ENCODE peak calls at places on chromosomes 16 and 17, in six cellular contexts. S, A, Z, G, Q and J are unnamed samples.

GRCh38 chr17:15171433-15172047 is 93.6 kb downstream of the PMP22 start:
- DNase-seq in A (no peak), S (peak; percentile 47), G (peak; percentile 37), Z (peak; percentile 72), Q (peak; percentile 42), J (peak; percentile 88)

GRCh38 chr16:15043344-15043743 is 12.5 kb downstream of the NTAN1 start:
- DNase-seq in G (no peak), Z (no peak), A (no peak), Q (no peak), S (no peak), J (no peak)

GRCh38 chr16:9186061-9186460 is 94.6 kb downstream of the HAPSTR1 start:
- DNase-seq in A (no peak), S (no peak), Q (no peak), Z (no peak), G (no peak), J (no peak)

GRCh38 chr17:72600934-72601333 is 480.1 kb downstream of the SOX9 start:
- DNase-seq in G (no peak), A (no peak), Z (no peak), Q (no peak), S (no peak), J (no peak)

GRCh38 chr17:19727466-19728113 is 11.2 kb upstream of the SLC47A2 start:
- DNase-seq in Z (no peak), A (no peak), S (no peak), G (no peak), Q (no peak), J (no peak)

GRCh38 chr17:80443916-80444708 is 29.1 kb downstream of the ENDOV start:
- DNase-seq in Z (peak; percentile 77), S (no peak), G (no peak), Q (no peak), A (no peak), J (peak; percentile 57)

GRCh38 chr16:86597880-86598606 is 19.7 kb downstream of the FOXL1 start:
- DNase-seq in Q (peak; percentile 37), G (no peak), S (no peak), A (no peak), Z (no peak), J (no peak)

GRCh38 chr16:82011199-82011641 is at the start of gene SDR42E1:
- DNase-seq in Q (peak; percentile 35), Z (no peak), G (no peak), A (peak; percentile 13), S (peak; percentile 91), J (peak; percentile 13)

GRCh38 chr16:24151482-24151939 is 104.6 kb upstream of the CACNG3 start:
- DNase-seq in S (no peak), Z (no peak), A (no peak), Q (no peak), G (no peak), J (peak; percentile 55)

GRCh38 chr16:74999683-75000480 is 1.1 kb downstream of the ZNRF1 start:
- DNase-seq in G (peak; percentile 44), Q (peak; percentile 55), A (no peak), Z (peak; percentile 74), S (no peak), J (peak; percentile 80)

GRCh38 chr16:76228546-76229146 is 48.6 kb upstream of the CNTNAP4 start:
- DNase-seq in Z (no peak), A (no peak), G (no peak), Q (no peak), S (no peak), J (no peak)

GRCh38 chr16:12092347-12092882 is 115.9 kb downstream of the SNX29 start:
- DNase-seq in Z (no peak), Q (no peak), S (peak; percentile 7), A (no peak), G (peak; percentile 38), J (no peak)

GRCh38 chr17:68981288-68981687 is 26.1 kb upstream of the ABCA8 start:
- DNase-seq in S (no peak), A (peak; percentile 32), Z (no peak), G (peak; percentile 20), Q (no peak), J (no peak)

GRCh38 chr16:89374393-89374948 is 115.9 kb downstream of the ANKRD11 start:
- DNase-seq in Q (no peak), A (no peak), S (no peak), G (no peak), Z (peak; percentile 79), J (peak; percentile 79)

GRCh38 chr16:86768231-86768791 is 190.0 kb downstream of the FOXL1 start:
- DNase-seq in S (no peak), Q (no peak), A (no peak), G (no peak), Z (no peak), J (peak; percentile 43)

GRCh38 chr17:82490512-82491195 is 28.9 kb upstream of the FOXK2 start:
- DNase-seq in G (no peak), Q (no peak), A (no peak), S (no peak), Z (no peak), J (no peak)

GRCh38 chr17:31593806-31594205 is 202.3 kb downstream of the RAB11FIP4 start:
- DNase-seq in Q (no peak), Z (no peak), G (no peak), S (no peak), A (no peak), J (no peak)

GRCh38 chr17:27473748-27474609 is 17.7 kb downstream of the KSR1 start:
- DNase-seq in S (no peak), A (peak; percentile 97), Z (no peak), G (no peak), Q (peak; percentile 80), J (no peak)

GRCh38 chr17:28509784-28510183 is 3.6 kb downstream of the FOXN1 start:
- DNase-seq in Z (no peak), A (no peak), G (no peak), Q (no peak), S (no peak), J (no peak)

GRCh38 chr17:28514571-28515002 is 8.4 kb downstream of the FOXN1 start:
- DNase-seq in S (no peak), G (no peak), A (no peak), Q (peak; percentile 38), Z (no peak), J (no peak)

GRCh38 chr17:28515518-28515917 is 9.4 kb downstream of the FOXN1 start:
- DNase-seq in Q (no peak), Z (no peak), S (no peak), G (no peak), A (no peak), J (no peak)

GRCh38 chr17:28513476-28513875 is 7.3 kb downstream of the FOXN1 start:
- DNase-seq in G (no peak), A (no peak), Z (no peak), Q (no peak), S (no peak), J (no peak)

GRCh38 chr17:28511858-28512461 is 5.8 kb downstream of the FOXN1 start:
- DNase-seq in Q (peak; percentile 39), Z (no peak), S (no peak), G (no peak), A (no peak), J (no peak)
- TF ChIP-seq REST in Q (no peak), Z (no peak), S (no peak), G (no peak), A (no peak), J (no peak)

GRCh38 chr16:1348441-1348840 is 3.2 kb downstream of the TSR3 start:
- DNase-seq in S (no peak), G (no peak), Q (no peak), Z (no peak), A (no peak), J (no peak)
- H2AFZ ChIP-seq in S (no peak overlapping the region), G (no peak overlapping the region), Q (no peak overlapping the region), Z (no peak overlapping the region), A (no peak overlapping the region), J (no peak overlapping the region)

DNA sequence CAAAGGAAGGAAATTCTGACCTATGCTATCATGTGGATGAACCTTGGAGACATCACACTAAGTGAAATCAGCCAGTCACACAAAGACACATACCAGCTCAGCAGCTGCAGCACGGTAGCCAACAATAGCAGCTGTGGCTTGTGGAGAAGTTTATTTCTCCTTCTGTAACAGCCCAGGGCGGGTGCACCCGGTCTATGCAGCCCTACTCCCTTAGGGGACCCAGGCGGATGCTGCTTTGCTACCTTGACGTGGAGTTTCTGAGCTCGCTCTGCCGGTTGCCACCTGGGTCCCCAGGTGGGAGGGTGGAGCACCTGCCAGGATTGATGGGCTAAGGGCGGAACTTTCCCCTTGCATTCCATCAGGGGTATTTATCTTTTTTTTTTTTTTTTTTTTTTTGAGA is 45.1 kb downstream of the TMEM235 start:
- DNase-seq in A (no peak), G (no peak), S (no peak), Z (no peak), Q (no peak), J (no peak)
- TF ChIP-seq REST in A (no peak), G (no peak), S (no peak), Z (no peak), Q (no peak), J (no peak)

GRCh38 chr17:77076046-77076882 is 64.5 kb upstream of the SEC14L1 start:
- DNase-seq in Q (no peak), A (no peak), S (no peak), Z (no peak), G (no peak), J (no peak)
- H2AFZ ChIP-seq in Q (peak overlapping the region; percentile 89), A (no peak overlapping the region), S (no peak overlapping the region), Z (no peak overlapping the region), G (no peak overlapping the region), J (peak overlapping the region; percentile 38)

DNA sequence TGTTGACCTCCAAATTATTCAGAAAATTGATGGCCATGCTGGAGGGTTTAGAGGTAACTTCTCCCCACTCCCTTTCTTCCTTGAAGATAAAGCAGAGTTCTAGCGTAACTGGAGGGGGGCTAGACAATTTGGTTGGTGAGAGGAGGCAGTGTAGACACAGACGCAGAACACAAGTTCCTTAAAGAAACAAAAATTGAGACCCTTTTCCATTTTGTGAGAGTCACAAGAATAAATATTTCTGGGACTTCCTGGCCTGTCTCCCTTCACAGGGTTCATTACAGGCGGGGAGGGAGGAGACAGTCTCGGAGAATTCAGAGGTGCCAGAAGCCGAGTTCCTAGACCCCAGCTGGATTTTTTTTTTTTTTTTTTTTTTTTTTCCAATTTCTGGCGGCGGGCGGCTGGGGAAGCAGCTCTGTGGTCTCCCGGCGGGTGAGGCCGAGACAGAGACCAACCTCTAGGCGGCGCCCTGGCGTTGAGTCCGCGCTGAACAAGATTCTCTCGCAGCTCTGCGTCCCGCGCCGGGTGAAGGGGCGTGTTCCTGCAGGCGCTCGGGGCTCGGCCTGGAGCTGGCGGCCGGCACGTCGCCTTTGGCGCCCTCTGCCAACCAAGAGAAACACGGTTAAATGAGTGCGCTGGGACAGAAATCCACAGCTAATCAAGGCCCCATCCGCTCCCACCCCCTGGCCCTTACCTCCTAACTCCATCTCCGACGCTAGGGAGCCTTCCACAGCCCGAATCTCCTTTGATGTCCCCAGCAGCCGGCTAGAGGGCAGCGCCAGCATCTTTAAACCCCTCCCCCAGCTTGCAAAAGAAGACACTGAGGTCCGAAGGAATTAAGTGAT is 10.2 kb upstream of the HOXB9 start:
- DNase-seq in S (no peak), Q (peak; percentile 82), G (peak; percentile 83), A (no peak), Z (peak; percentile 91), J (peak; percentile 98)
- TF ChIP-seq REST in S (no peak), Q (no peak), G (no peak), A (no peak), Z (no peak), J (no peak)